ENCODE peak calls at places on chromosomes 16 and 17, in seven cellular contexts. G is activated naive CD4-positive, alpha-beta T cell; U is BE2C; A is lower lobe of right lung; L is naive thymus-derived CD8-positive, alpha-beta T cell; K is T-helper 1 cell; T is amniotic stem cell. Z is an unnamed sample.
A peak's percentile ranks its signal among the peaks of the same experiment; 100 is the strongest.

GRCh38 chr17:80212109-80212508 is 8.0 kb downstream of the SGSH start:
- DNase-seq in U (no peak), L (peak; percentile 26), K (no peak), A (no peak), T (no peak), G (no peak), Z (no peak)

GRCh38 chr16:49414651-49415050 is 41.0 kb downstream of the C16orf78 start:
- DNase-seq in A (no peak), K (no peak), G (no peak), T (no peak), L (no peak), U (no peak), Z (no peak)

GRCh38 chr17:64244165-64244564 is 18.9 kb downstream of the TEX2 start:
- DNase-seq in T (no peak), G (no peak), L (no peak), A (no peak), U (no peak), K (no peak), Z (no peak)

GRCh38 chr16:19809121-19809635 is 75.5 kb downstream of the GPRC5B start:
- DNase-seq in L (no peak), T (no peak), U (no peak), G (no peak), K (no peak), A (no peak), Z (no peak)

GRCh38 chr16:63287411-63287810 is 1251.2 kb upstream of the CDH8 start:
- DNase-seq in K (no peak), A (no peak), L (no peak), G (no peak), U (no peak), T (no peak), Z (no peak)

GRCh38 chr16:56355786-56356275 is 69.5 kb downstream of the AMFR start:
- DNase-seq in G (no peak), T (no peak), A (peak; percentile 41), U (peak; percentile 7), K (peak; percentile 7), L (peak; percentile 40), Z (no peak)

GRCh38 chr17:77957215-77957868 is 1.2 kb upstream of the TNRC6C start:
- DNase-seq in L (no peak), K (no peak), T (no peak), G (no peak), U (no peak), A (no peak), Z (no peak)

GRCh38 chr16:3971706-3972105 is 91.2 kb upstream of the CREBBP start:
- DNase-seq in K (no peak), T (no peak), G (no peak), A (peak; percentile 24), L (no peak), U (peak; percentile 43), Z (no peak)

GRCh38 chr17:7593296-7593695 is 3.4 kb upstream of the SOX15 start:
- DNase-seq in G (no peak), A (no peak), T (no peak), L (no peak), U (no peak), K (no peak), Z (no peak)

GRCh38 chr17:65558311-65558682 is 3.2 kb downstream of the AXIN2 start:
- DNase-seq in A (no peak), G (no peak), L (no peak), U (no peak), T (no peak), K (no peak), Z (no peak)

GRCh38 chr17:80986816-80987480 is 4.7 kb upstream of the CHMP6 start:
- DNase-seq in K (no peak), L (no peak), T (no peak), U (no peak), G (no peak), A (peak; percentile 66), Z (no peak)

GRCh38 chr16:85459529-85460251 is 153.4 kb upstream of the GSE1 start:
- DNase-seq in G (no peak), A (no peak), T (no peak), U (no peak), K (no peak), L (no peak), Z (no peak)

GRCh38 chr17:4808378-4808767 is 1.4 kb downstream of the PLD2 start:
- DNase-seq in A (no peak), L (no peak), U (no peak), K (no peak), T (no peak), G (no peak), Z (no peak)

GRCh38 chr17:9212376-9213310 is 191.3 kb downstream of the NTN1 start:
- DNase-seq in T (no peak), A (peak; percentile 15), U (no peak), L (peak; percentile 57), G (no peak), K (no peak), Z (no peak)

GRCh38 chr17:43356999-43357398 is 41.8 kb upstream of the ARL4D start:
- DNase-seq in A (no peak), G (no peak), T (peak; percentile 84), K (no peak), U (no peak), L (no peak), Z (no peak)

GRCh38 chr16:67628216-67628615 is 16.7 kb upstream of the CARMIL2 start:
- DNase-seq in L (no peak), K (no peak), U (no peak), G (no peak), T (no peak), A (no peak), Z (no peak)

GRCh38 chr17:31517524-31517923 is 126.0 kb downstream of the RAB11FIP4 start:
- DNase-seq in G (no peak), A (no peak), L (no peak), K (no peak), U (peak; percentile 43), T (no peak), Z (no peak)

GRCh38 chr16:85086347-85087291 is 25.7 kb downstream of the CIBAR2 start:
- DNase-seq in G (peak; percentile 68), L (peak; percentile 87), U (peak; percentile 82), K (peak; percentile 54), A (peak; percentile 80), T (no peak), Z (peak; percentile 69)

GRCh38 chr17:17170346-17170976 is 35.7 kb downstream of the PLD6 start:
- DNase-seq in T (no peak), K (no peak), A (no peak), L (no peak), U (no peak), G (no peak), Z (no peak)

GRCh38 chr16:9091867-9092281 is 430 bp downstream of the HAPSTR1 start:
- DNase-seq in L (peak; percentile 73), A (peak; percentile 67), K (peak; percentile 30), U (no peak), G (peak; percentile 27), T (no peak), Z (no peak)

GRCh38 chr17:68035131-68035522 is 408 bp upstream of the KPNA2 start:
- DNase-seq in T (peak; percentile 98), K (peak; percentile 83), A (peak; percentile 97), U (peak; percentile 97), L (no peak), G (peak; percentile 81), Z (peak; percentile 83)

GRCh38 chr16:30407794-30408534 is 558 bp downstream of the ZNF771 start:
- DNase-seq in T (no peak), L (no peak), U (no peak), K (no peak), A (no peak), G (no peak), Z (no peak)

Z was measured in activated effector memory CD4-positive, alpha-beta T cell treated with Interleukin-2 at 50 U/mL for 16 hours.